ENCODE peak calls at places on chromosomes 12 and 14, in seven cellular contexts. Y is stimulated activated naive CD8-positive, alpha-beta T cell treated with anti-CD3 and anti-CD28 coated beads, Interleukin-15, amount 100 ng/mL, for 72 hours; N is AG04449; R is cardiac muscle cell; Q is stimulated activated CD8-positive, alpha-beta memory T cell treated with anti-CD3 and anti-CD28 coated beads, Interleukin-7, amount 100 ng/mL, for 4 hours; E is germinal center; O is ovary. B is an unnamed sample.

GRCh38 chr12:10362828-10363664 is 26.8 kb downstream of the KLRK1 start:
- DNase-seq in Y (no peak), N (no peak), R (no peak), Q (no peak), E (no peak), O (no peak), B (no peak)

GRCh38 chr12:75842119-75842518 is 189.5 kb downstream of the PHLDA1 start:
- DNase-seq in Y (no peak), N (no peak), R (no peak), Q (no peak), E (no peak), O (no peak), B (no peak)

GRCh38 chr12:12685305-12685704 is 10.7 kb downstream of the GPR19 start:
- DNase-seq in Y (no peak), N (no peak), R (no peak), Q (no peak), E (no peak), O (no peak), B (no peak)

GRCh38 chr12:112992541-112993398 is 14.5 kb downstream of the OAS2 start:
- DNase-seq in Y (peak), N (no peak), R (peak), Q (peak), E (peak), O (peak), B (no peak)

GRCh38 chr12:80936642-80937390 is 918 bp downstream of the LIN7A start:
- DNase-seq in Y (no peak), N (no peak), R (peak), Q (no peak), E (peak), O (peak), B (peak)

GRCh38 chr12:129911437-129912049 is 7.7 kb upstream of the TMEM132D start:
- DNase-seq in Y (peak), N (no peak), R (peak), Q (no peak), E (peak), O (no peak), B (no peak)

GRCh38 chr12:46209914-46210834 is 58.7 kb downstream of the SLC38A1 start:
- DNase-seq in Y (peak), N (no peak), R (peak), Q (peak), E (peak), O (no peak), B (no peak)

GRCh38 chr12:49054096-49054495 is 6.5 kb downstream of the KMT2D start:
- DNase-seq in Y (no peak), N (no peak), R (no peak), Q (no peak), E (no peak), O (no peak), B (no peak)

GRCh38 chr12:20398720-20399119 is 30.4 kb downstream of the PDE3A start:
- DNase-seq in Y (no peak), N (no peak), R (no peak), Q (no peak), E (no peak), O (no peak), B (no peak)

GRCh38 chr14:85191986-85192385 is 338.0 kb upstream of the FLRT2 start:
- DNase-seq in Y (no peak), N (no peak), R (no peak), Q (no peak), E (no peak), O (no peak), B (no peak)

GRCh38 chr12:22544038-22544979 is at the start of gene C2CD5:
- DNase-seq in Y (peak), N (peak), R (peak), Q (peak), E (peak), O (peak), B (peak)

GRCh38 chr14:22871962-22872832 is 657 bp downstream of the LRP10 start:
- DNase-seq in Y (peak), N (no peak), R (peak), Q (peak), E (peak), O (peak), B (peak)

GRCh38 chr14:53167602-53168328 is 14.6 kb upstream of the DDHD1 start:
- DNase-seq in Y (no peak), N (peak), R (no peak), Q (no peak), E (no peak), O (no peak), B (no peak)

B was measured in GM04503.